ENCODE peak calls at places on chromosomes 12 and 14, in ten cellular contexts. S is SK-N-SH; U is ovary; G is CD4-positive, alpha-beta memory T cell; M is OCI-LY7; V is neuronal stem cell; O is CD8-positive, alpha-beta memory T cell; B is sigmoid colon; X is right lobe of liver; R is GM23248. J is an unnamed sample.

GRCh38 chr14:60622920-60623263 is 26.4 kb downstream of the SIX1 start:
- DNase-seq in O (no peak), X (no peak), R (peak), S (no peak), V (no peak), M (no peak), B (no peak), U (no peak), G (no peak), J (no peak)

GRCh38 chr12:50740307-50740706 is 23.6 kb upstream of the ATF1 start:
- DNase-seq in U (no peak), M (no peak), O (no peak), G (no peak), B (no peak), R (peak), V (no peak), X (no peak), S (no peak), J (no peak)

GRCh38 chr14:91302391-91302790 is 57.9 kb upstream of the GPR68 start:
- DNase-seq in B (no peak), O (no peak), G (no peak), U (no peak), V (no peak), X (no peak), M (no peak), S (no peak), R (no peak), J (no peak)

GRCh38 chr12:57759360-57759980 is 4.6 kb downstream of the MARCHF9 start:
- DNase-seq in O (no peak), V (no peak), B (no peak), M (peak), X (no peak), S (peak), G (peak), R (peak), U (no peak), J (no peak)

GRCh38 chr12:121911824-121912585 is 6.4 kb upstream of the CFAP251 start:
- DNase-seq in X (no peak), S (no peak), M (no peak), B (no peak), V (no peak), O (no peak), R (no peak), G (no peak), U (no peak), J (no peak)

GRCh38 chr12:26833692-26834168 is 736 bp upstream of the ITPR2 start:
- DNase-seq in U (peak), V (peak), S (peak), G (peak), M (peak), R (peak), B (peak), O (no peak), X (peak), J (no peak)

GRCh38 chr12:49970030-49970429 is 2.7 kb upstream of the AQP6 start:
- DNase-seq in X (no peak), R (no peak), B (peak), U (no peak), G (no peak), S (no peak), O (no peak), M (no peak), V (no peak), J (peak)

GRCh38 chr14:57983235-57983634 is 117.3 kb upstream of the SLC35F4 start:
- DNase-seq in M (no peak), B (no peak), X (no peak), S (no peak), O (no peak), V (no peak), G (no peak), U (no peak), R (no peak), J (no peak)

GRCh38 chr12:75842119-75842518 is 189.5 kb downstream of the PHLDA1 start:
- DNase-seq in M (no peak), B (no peak), V (no peak), R (no peak), G (no peak), U (no peak), O (no peak), S (no peak), X (no peak), J (no peak)

DNA sequence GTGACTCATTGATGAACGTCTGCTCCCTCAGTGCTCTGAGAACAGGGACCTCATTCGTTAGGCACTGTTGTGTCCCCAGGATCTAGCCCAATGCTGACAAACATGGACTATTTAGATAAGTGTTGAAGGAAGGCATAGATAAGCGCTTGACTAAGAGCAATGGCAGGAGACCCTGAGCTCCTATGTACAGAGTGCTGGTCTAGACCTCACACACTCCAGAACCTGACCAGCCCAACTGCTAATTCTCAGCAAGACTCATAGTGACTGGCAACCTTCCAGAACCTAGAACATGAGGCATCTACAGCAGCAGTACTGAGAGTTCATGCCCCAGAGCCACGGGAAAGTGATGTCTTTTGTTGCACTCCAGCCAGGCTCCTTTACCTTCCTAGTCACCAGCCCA is 69.2 kb downstream of the CRACR2A start:
- DNase-seq in O (no peak), S (no peak), M (no peak), U (no peak), B (no peak), V (no peak), G (no peak), X (no peak), R (peak), J (no peak)
- H3K27ac ChIP-seq in O (no peak), S (no peak), M (no peak), U (no peak), B (no peak), V (no peak), G (no peak), X (no peak), R (no peak), J (no peak)

DNA sequence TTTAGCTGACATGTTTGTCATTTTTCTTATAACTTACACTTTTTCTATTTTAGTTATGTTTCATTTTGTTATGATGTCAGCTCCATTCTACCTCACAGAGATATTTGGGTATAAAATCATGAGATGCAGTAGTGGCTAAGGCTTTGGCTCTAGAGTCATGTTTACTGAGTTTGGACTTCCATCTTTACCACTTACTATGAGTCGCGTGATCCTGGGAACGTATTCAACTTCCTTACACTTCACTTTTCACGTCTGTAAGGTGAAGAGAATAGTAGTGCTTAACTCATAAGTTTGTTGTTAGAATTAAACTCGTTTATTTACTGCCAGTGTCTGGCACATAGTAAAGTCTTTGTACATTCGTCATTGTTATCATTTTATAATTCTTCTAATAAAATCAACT is 126.3 kb downstream of the ERC1 start:
- DNase-seq in O (no peak), G (no peak), X (no peak), R (peak), B (no peak), V (no peak), U (no peak), S (no peak), M (no peak), J (no peak)
- H3K27ac ChIP-seq in O (no peak), G (no peak), X (no peak), R (no peak), B (no peak), V (peak), U (no peak), S (peak), M (no peak), J (no peak)

GRCh38 chr14:73462815-73463214 is 4.5 kb upstream of the NUMB start:
- DNase-seq in G (no peak), S (peak), X (no peak), B (no peak), M (no peak), V (no peak), R (peak), U (no peak), O (no peak), J (no peak)
- H3K27ac ChIP-seq in G (no peak), S (peak), X (peak), B (peak), M (no peak), V (no peak), R (peak), U (no peak), O (no peak), J (peak)

DNA sequence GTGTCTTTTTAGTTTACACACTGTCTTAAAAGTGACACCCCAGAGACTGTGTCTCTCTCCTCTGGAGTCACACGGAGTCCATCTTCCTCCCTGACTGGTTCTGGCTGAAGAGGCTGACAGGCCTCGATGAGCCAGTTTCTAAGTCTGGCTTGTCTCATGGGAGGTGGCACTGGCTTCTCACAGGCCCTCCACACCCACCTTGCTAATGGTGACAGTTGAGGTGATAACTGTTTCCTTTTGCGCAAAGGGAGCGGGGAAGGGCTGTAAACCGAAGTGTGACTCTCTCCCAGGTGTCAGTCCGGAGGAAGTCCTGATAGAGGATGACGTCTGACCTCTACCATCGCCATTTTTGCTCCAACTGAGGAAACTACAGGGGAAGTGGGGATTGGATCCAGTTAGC is 30.2 kb downstream of the KCTD10 start:
- DNase-seq in S (no peak), R (no peak), O (no peak), X (no peak), G (no peak), M (no peak), V (no peak), U (no peak), B (no peak), J (no peak)
- H3K27ac ChIP-seq in S (no peak), R (no peak), O (no peak), X (no peak), G (no peak), M (no peak), V (no peak), U (no peak), B (no peak), J (no peak)

GRCh38 chr14:24369463-24369862 is 1.5 kb downstream of the NFATC4 start:
- DNase-seq in V (no peak), G (no peak), B (no peak), R (no peak), S (no peak), M (no peak), O (no peak), X (no peak), U (peak), J (no peak)
- H3K27ac ChIP-seq in V (peak), G (no peak), B (peak), R (peak), S (peak), M (no peak), O (no peak), X (no peak), U (peak), J (peak)

GRCh38 chr12:12032771-12033588 is 37.8 kb upstream of the BCL2L14 start:
- DNase-seq in R (peak), M (peak), O (no peak), U (peak), G (peak), V (peak), B (peak), S (peak), X (peak), J (peak)

GRCh38 chr12:12034344-12034743 is 36.4 kb upstream of the BCL2L14 start:
- DNase-seq in M (no peak), O (no peak), S (no peak), U (no peak), G (no peak), R (no peak), V (no peak), B (no peak), X (no peak), J (no peak)

GRCh38 chr12:12033589-12034223 is 37.0 kb upstream of the BCL2L14 start:
- DNase-seq in S (no peak), M (no peak), O (no peak), B (no peak), R (no peak), G (no peak), V (no peak), U (no peak), X (no peak), J (no peak)

GRCh38 chr12:12029653-12030052 is 41.1 kb upstream of the BCL2L14 start:
- DNase-seq in V (no peak), S (no peak), R (no peak), M (no peak), O (no peak), G (no peak), B (no peak), U (no peak), X (no peak), J (no peak)

DNA sequence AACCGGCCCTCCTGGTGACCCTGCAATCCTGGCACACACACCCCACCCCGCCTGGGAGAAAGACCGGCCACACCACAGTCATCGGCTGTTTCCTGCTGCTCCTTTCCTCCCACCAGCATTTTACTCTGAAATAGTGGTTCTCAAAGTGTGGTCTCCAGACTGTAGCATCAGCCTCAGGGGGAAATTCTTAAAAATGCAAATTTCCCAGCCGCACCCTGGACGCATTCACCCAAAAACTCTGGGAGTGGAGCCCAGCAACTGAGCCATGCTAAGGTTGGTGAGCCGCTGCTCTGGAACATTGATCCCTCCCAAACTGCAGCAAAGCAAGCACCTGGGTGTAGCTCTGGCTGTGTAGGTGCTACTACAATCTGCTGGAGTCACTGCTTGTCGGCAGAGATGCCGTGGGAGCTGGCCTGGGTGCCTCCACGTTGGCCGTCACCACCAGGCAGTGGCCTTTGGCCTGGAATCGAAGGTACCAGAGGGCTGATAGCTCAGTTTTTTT is 38.4 kb upstream of the BCL2L14 start:
- DNase-seq in U (no peak), V (no peak), R (no peak), M (peak), X (no peak), B (no peak), O (no peak), G (no peak), S (no peak), J (no peak)
- H3K27ac ChIP-seq in U (no peak), V (no peak), R (no peak), M (peak), X (no peak), B (peak), O (no peak), G (peak), S (no peak), J (peak)

DNA sequence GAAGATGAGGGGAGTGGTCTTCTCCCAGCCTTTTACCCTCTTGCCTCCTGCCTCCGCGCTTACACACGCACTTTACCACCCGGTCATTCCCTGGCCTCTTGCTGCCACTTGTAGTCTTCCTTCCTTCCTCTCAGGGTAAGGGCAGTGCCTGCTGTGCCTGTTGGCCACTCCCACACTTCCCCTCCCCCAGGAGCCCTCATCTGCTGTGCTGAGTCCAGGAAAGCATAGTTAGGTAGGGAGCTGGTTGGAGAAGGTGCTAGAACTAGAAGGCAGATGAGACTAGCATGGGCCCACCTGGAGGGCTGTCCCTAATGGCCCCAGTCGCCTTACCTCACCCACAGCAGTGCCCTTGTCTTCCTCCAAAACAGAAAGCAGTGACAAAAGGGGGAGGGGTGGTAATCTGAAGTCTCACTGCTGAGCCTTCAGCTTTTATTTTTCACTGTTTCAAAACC is 54.3 kb upstream of the SRSF5 start:
- DNase-seq in X (peak), U (peak), G (no peak), S (no peak), O (no peak), M (no peak), V (no peak), R (no peak), B (peak), J (no peak)
- H3K27ac ChIP-seq in X (no peak), U (peak), G (no peak), S (no peak), O (no peak), M (no peak), V (peak), R (no peak), B (peak), J (peak)

DNA sequence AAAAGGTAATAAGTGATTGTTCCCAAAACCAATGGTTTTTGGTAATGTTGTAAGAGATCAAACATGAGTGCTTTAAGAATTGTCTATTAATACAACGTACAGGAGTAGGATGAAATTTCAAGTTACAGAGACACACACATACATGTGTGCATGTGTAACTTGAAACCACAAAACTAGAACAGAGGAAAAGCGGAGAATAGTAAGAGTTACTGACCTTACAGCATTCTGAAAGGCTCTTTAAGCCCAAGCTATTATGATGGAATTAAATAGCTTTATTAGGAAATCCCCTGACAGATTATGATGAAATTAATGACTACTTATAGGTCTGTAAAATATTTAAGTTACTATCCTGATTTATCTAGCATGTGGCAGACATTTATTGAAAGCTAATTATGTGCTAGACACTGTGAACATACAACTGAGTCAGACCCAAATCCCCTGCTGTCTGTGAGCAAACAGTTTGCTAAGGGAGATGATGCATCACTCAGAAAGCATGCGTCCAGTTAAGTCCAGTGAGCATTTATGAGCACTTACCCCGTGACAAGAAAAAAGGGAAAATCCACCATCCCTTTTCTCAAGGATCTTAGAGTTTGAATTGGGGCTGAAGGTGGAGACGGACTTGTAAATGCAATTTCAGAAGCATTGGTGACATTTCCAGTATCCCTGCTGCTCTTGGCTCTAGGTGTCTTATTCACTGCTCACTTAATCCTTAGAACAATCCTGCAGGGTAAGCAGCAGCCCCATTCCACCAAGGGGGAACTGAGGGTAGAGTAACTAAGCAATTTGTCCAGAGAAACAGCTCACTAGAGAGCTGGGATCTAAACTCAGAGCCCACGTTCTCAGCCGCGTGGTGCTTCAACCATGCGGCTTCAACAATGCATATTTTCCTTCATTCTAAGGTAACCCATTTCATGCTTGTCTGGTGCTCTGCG is 117.4 kb downstream of the EML1 start:
- DNase-seq in S (no peak), R (peak), V (no peak), B (no peak), U (no peak), O (no peak), X (no peak), M (no peak), G (no peak), J (no peak)
- H3K27ac ChIP-seq in S (peak), R (peak), V (peak), B (no peak), U (no peak), O (no peak), X (no peak), M (no peak), G (no peak), J (no peak)

DNA sequence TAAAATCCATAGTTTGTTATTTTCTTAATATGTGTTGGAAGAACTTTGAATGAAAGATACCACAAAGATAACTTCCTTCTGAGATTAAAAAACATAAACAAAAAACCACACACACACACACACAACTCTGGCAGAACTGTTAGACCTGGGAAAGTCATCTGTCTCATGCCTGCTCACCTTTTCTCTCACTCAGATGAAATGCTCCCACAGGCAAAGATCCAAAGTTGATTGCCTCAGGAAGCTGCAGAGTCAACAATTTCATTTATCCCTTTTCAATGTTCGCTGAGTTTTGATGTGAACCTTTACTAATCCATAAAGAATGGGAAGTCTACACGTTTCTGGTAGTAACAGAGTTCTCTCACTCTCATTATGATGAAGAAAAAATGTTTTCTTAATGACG is 112.0 kb downstream of the DENND5B start:
- DNase-seq in O (no peak), S (no peak), G (no peak), M (no peak), V (no peak), B (no peak), U (no peak), R (no peak), X (no peak), J (no peak)
- H3K27ac ChIP-seq in O (no peak), S (no peak), G (no peak), M (no peak), V (no peak), B (no peak), U (no peak), R (no peak), X (no peak), J (no peak)

DNA sequence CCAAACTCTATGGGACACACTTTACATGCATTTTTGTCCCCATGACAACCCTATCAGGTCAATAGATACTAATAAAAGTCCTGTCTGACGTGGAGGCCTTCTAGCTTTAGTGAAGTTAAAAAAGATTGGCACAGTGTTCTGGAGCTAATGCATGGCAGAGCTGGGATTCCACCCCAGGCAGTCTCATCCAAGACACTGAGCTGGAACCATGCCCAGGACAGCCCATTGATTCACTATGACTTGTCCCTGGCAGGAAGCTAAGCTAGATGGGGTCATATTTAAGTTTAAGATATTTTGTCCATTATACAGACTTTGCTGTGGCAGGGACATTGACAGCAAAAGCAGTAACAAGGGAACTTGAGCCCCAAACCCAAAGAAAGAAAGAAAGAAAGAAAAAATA is 28.1 kb downstream of the TTC6 start:
- DNase-seq in G (no peak), V (no peak), M (no peak), R (peak), U (no peak), O (no peak), X (peak), B (no peak), S (no peak), J (no peak)
- H3K27ac ChIP-seq in G (no peak), V (no peak), M (no peak), R (no peak), U (no peak), O (no peak), X (no peak), B (no peak), S (no peak), J (no peak)